ENCODE peak calls at places on chromosomes 4 and X, in ten cellular contexts. One of them, this sample, is unnamed.

GRCh38 chr4:115671581-115671980 is 558.2 kb upstream of the NDST4 start:
- DNase-seq in K562: no peak
- DNase-seq in tibial nerve: no peak
- DNase-seq in body of pancreas: no peak
- DNase-seq in thyroid gland: no peak
- DNase-seq in heart left ventricle: no peak
- DNase-seq in HepG2: peak
- DNase-seq in H54: no peak
- DNase-seq in Peyer's patch: no peak
- DNase-seq in IMR-90: no peak
- DNase-seq in this sample: no peak

GRCh38 chr4:108118505-108118904 is 50.2 kb downstream of the LEF1 start:
- DNase-seq in IMR-90: no peak
- DNase-seq in heart left ventricle: no peak
- DNase-seq in H54: no peak
- DNase-seq in K562: peak
- DNase-seq in Peyer's patch: no peak
- DNase-seq in HepG2: peak
- DNase-seq in tibial nerve: no peak
- DNase-seq in body of pancreas: peak
- DNase-seq in thyroid gland: no peak
- DNase-seq in this sample: no peak

GRCh38 chrX:15425024-15425423 is 40.8 kb upstream of the VEGFD start:
- DNase-seq in K562: no peak
- DNase-seq in tibial nerve: no peak
- DNase-seq in body of pancreas: no peak
- DNase-seq in heart left ventricle: no peak
- DNase-seq in Peyer's patch: no peak
- DNase-seq in H54: no peak
- DNase-seq in HepG2: no peak
- DNase-seq in thyroid gland: no peak
- DNase-seq in IMR-90: no peak
- DNase-seq in this sample: no peak

GRCh38 chr4:68630371-68630770 is 40.1 kb downstream of the UGT2B15 start:
- DNase-seq in thyroid gland: no peak
- DNase-seq in body of pancreas: no peak
- DNase-seq in K562: no peak
- DNase-seq in heart left ventricle: no peak
- DNase-seq in H54: no peak
- DNase-seq in Peyer's patch: no peak
- DNase-seq in tibial nerve: no peak
- DNase-seq in IMR-90: no peak
- DNase-seq in HepG2: no peak
- DNase-seq in this sample: no peak

GRCh38 chr4:147453561-147454141 is 27.2 kb upstream of the EDNRA start:
- DNase-seq in Peyer's patch: no peak
- DNase-seq in tibial nerve: no peak
- DNase-seq in HepG2: no peak
- DNase-seq in IMR-90: peak
- DNase-seq in K562: peak
- DNase-seq in H54: no peak
- DNase-seq in heart left ventricle: no peak
- DNase-seq in body of pancreas: no peak
- DNase-seq in thyroid gland: no peak
- DNase-seq in this sample: no peak

GRCh38 chr4:30619679-30620078 is 100.5 kb upstream of the PCDH7 start:
- DNase-seq in thyroid gland: no peak
- DNase-seq in K562: no peak
- DNase-seq in body of pancreas: no peak
- DNase-seq in H54: no peak
- DNase-seq in heart left ventricle: no peak
- DNase-seq in tibial nerve: no peak
- DNase-seq in HepG2: no peak
- DNase-seq in IMR-90: no peak
- DNase-seq in Peyer's patch: no peak
- DNase-seq in this sample: no peak

GRCh38 chrX:21806691-21807090 is 32.7 kb upstream of the MBTPS2 start:
- DNase-seq in K562: no peak
- DNase-seq in IMR-90: peak
- DNase-seq in HepG2: no peak
- DNase-seq in heart left ventricle: no peak
- DNase-seq in tibial nerve: no peak
- DNase-seq in body of pancreas: no peak
- DNase-seq in thyroid gland: no peak
- DNase-seq in Peyer's patch: no peak
- DNase-seq in H54: no peak
- DNase-seq in this sample: no peak

GRCh38 chr4:110196206-110196870 is 2.1 kb downstream of the ELOVL6 start:
- DNase-seq in IMR-90: peak
- DNase-seq in Peyer's patch: peak
- DNase-seq in K562: peak
- DNase-seq in thyroid gland: peak
- DNase-seq in body of pancreas: peak
- DNase-seq in heart left ventricle: peak
- DNase-seq in HepG2: peak
- DNase-seq in H54: peak
- DNase-seq in tibial nerve: no peak
- DNase-seq in this sample: peak

GRCh38 chr4:3436048-3436797 is 5.5 kb upstream of the HGFAC start:
- DNase-seq in IMR-90: no peak
- DNase-seq in H54: no peak
- DNase-seq in Peyer's patch: no peak
- DNase-seq in heart left ventricle: peak
- DNase-seq in thyroid gland: no peak
- DNase-seq in K562: no peak
- DNase-seq in HepG2: no peak
- DNase-seq in body of pancreas: no peak
- DNase-seq in tibial nerve: no peak
- DNase-seq in this sample: no peak

GRCh38 chrX:48306175-48306574 is 50.3 kb downstream of the SSX3 start:
- DNase-seq in heart left ventricle: no peak
- DNase-seq in K562: peak
- DNase-seq in H54: no peak
- DNase-seq in thyroid gland: no peak
- DNase-seq in Peyer's patch: no peak
- DNase-seq in body of pancreas: no peak
- DNase-seq in HepG2: no peak
- DNase-seq in tibial nerve: no peak
- DNase-seq in IMR-90: no peak
- DNase-seq in this sample: no peak

GRCh38 chr4:169492436-169493163 is 119.8 kb downstream of the NEK1 start:
- DNase-seq in IMR-90: peak
- DNase-seq in K562: peak
- DNase-seq in H54: no peak
- DNase-seq in thyroid gland: peak
- DNase-seq in body of pancreas: peak
- DNase-seq in Peyer's patch: no peak
- DNase-seq in tibial nerve: no peak
- DNase-seq in heart left ventricle: no peak
- DNase-seq in HepG2: peak
- DNase-seq in this sample: no peak

GRCh38 chr4:1504786-1505500 is 98.7 kb upstream of the NKX1-1 start:
- DNase-seq in K562: no peak
- DNase-seq in HepG2: no peak
- DNase-seq in body of pancreas: no peak
- DNase-seq in tibial nerve: no peak
- DNase-seq in heart left ventricle: no peak
- DNase-seq in H54: no peak
- DNase-seq in IMR-90: no peak
- DNase-seq in Peyer's patch: no peak
- DNase-seq in thyroid gland: no peak
- DNase-seq in this sample: peak
- TF ChIP-seq POLR2A in K562: no peak
- TF ChIP-seq POLR2A in HepG2: no peak
- TF ChIP-seq POLR2A in body of pancreas: no peak
- TF ChIP-seq POLR2A in tibial nerve: no peak
- TF ChIP-seq POLR2A in heart left ventricle: no peak
- TF ChIP-seq POLR2A in H54: no peak
- TF ChIP-seq POLR2A in IMR-90: no peak
- TF ChIP-seq POLR2A in Peyer's patch: no peak
- TF ChIP-seq POLR2A in thyroid gland: no peak
- TF ChIP-seq POLR2A in this sample: no peak

GRCh38 chrX:19176901-19177630 is 54.8 kb upstream of the ADGRG2 start:
- DNase-seq in IMR-90: no peak
- DNase-seq in HepG2: no peak
- DNase-seq in H54: no peak
- DNase-seq in Peyer's patch: no peak
- DNase-seq in K562: no peak
- DNase-seq in body of pancreas: no peak
- DNase-seq in heart left ventricle: no peak
- DNase-seq in thyroid gland: no peak
- DNase-seq in tibial nerve: no peak
- DNase-seq in this sample: no peak
- TF ChIP-seq POLR2A in IMR-90: no peak
- TF ChIP-seq POLR2A in HepG2: no peak
- TF ChIP-seq POLR2A in H54: no peak
- TF ChIP-seq POLR2A in Peyer's patch: no peak
- TF ChIP-seq POLR2A in K562: no peak
- TF ChIP-seq POLR2A in body of pancreas: no peak
- TF ChIP-seq POLR2A in heart left ventricle: no peak
- TF ChIP-seq POLR2A in thyroid gland: no peak
- TF ChIP-seq POLR2A in tibial nerve: no peak
- TF ChIP-seq POLR2A in this sample: no peak

GRCh38 chrX:68717663-68718442 is 70.4 kb downstream of the STARD8 start:
- DNase-seq in HepG2: no peak
- DNase-seq in tibial nerve: no peak
- DNase-seq in thyroid gland: no peak
- DNase-seq in IMR-90: no peak
- DNase-seq in Peyer's patch: no peak
- DNase-seq in H54: no peak
- DNase-seq in K562: no peak
- DNase-seq in heart left ventricle: no peak
- DNase-seq in body of pancreas: no peak
- DNase-seq in this sample: no peak

GRCh38 chrX:68717196-68717595 is 69.7 kb downstream of the STARD8 start:
- DNase-seq in H54: no peak
- DNase-seq in IMR-90: no peak
- DNase-seq in tibial nerve: no peak
- DNase-seq in thyroid gland: no peak
- DNase-seq in heart left ventricle: no peak
- DNase-seq in K562: no peak
- DNase-seq in Peyer's patch: no peak
- DNase-seq in body of pancreas: no peak
- DNase-seq in HepG2: no peak
- DNase-seq in this sample: no peak

GRCh38 chrX:68719904-68720614 is 72.6 kb downstream of the STARD8 start:
- DNase-seq in K562: peak
- DNase-seq in thyroid gland: no peak
- DNase-seq in H54: no peak
- DNase-seq in heart left ventricle: no peak
- DNase-seq in body of pancreas: no peak
- DNase-seq in tibial nerve: no peak
- DNase-seq in IMR-90: no peak
- DNase-seq in Peyer's patch: no peak
- DNase-seq in HepG2: peak
- DNase-seq in this sample: peak

GRCh38 chrX:68719181-68719903 is 71.9 kb downstream of the STARD8 start:
- DNase-seq in HepG2: no peak
- DNase-seq in IMR-90: no peak
- DNase-seq in body of pancreas: no peak
- DNase-seq in tibial nerve: no peak
- DNase-seq in H54: no peak
- DNase-seq in thyroid gland: no peak
- DNase-seq in K562: no peak
- DNase-seq in Peyer's patch: no peak
- DNase-seq in heart left ventricle: no peak
- DNase-seq in this sample: no peak

GRCh38 chrX:68718443-68718820 is 71.0 kb downstream of the STARD8 start:
- DNase-seq in tibial nerve: no peak
- DNase-seq in H54: no peak
- DNase-seq in body of pancreas: no peak
- DNase-seq in K562: no peak
- DNase-seq in thyroid gland: no peak
- DNase-seq in Peyer's patch: no peak
- DNase-seq in HepG2: no peak
- DNase-seq in heart left ventricle: no peak
- DNase-seq in IMR-90: no peak
- DNase-seq in this sample: peak
- TF ChIP-seq POLR2A in tibial nerve: no peak
- TF ChIP-seq POLR2A in H54: no peak
- TF ChIP-seq POLR2A in body of pancreas: no peak
- TF ChIP-seq POLR2A in K562: no peak
- TF ChIP-seq POLR2A in thyroid gland: no peak
- TF ChIP-seq POLR2A in Peyer's patch: no peak
- TF ChIP-seq POLR2A in HepG2: no peak
- TF ChIP-seq POLR2A in heart left ventricle: no peak
- TF ChIP-seq POLR2A in IMR-90: no peak
- TF ChIP-seq POLR2A in this sample: no peak

GRCh38 chr4:87527446-87528240 is 1.5 kb downstream of the SPARCL1 start:
- DNase-seq in thyroid gland: peak
- DNase-seq in HepG2: no peak
- DNase-seq in tibial nerve: no peak
- DNase-seq in Peyer's patch: no peak
- DNase-seq in IMR-90: no peak
- DNase-seq in K562: no peak
- DNase-seq in H54: no peak
- DNase-seq in heart left ventricle: no peak
- DNase-seq in body of pancreas: peak
- DNase-seq in this sample: peak

GRCh38 chr4:87523307-87523706 is 5.9 kb downstream of the SPARCL1 start:
- DNase-seq in thyroid gland: no peak
- DNase-seq in K562: no peak
- DNase-seq in HepG2: no peak
- DNase-seq in heart left ventricle: no peak
- DNase-seq in tibial nerve: no peak
- DNase-seq in Peyer's patch: no peak
- DNase-seq in IMR-90: no peak
- DNase-seq in body of pancreas: no peak
- DNase-seq in H54: no peak
- DNase-seq in this sample: no peak

GRCh38 chr4:87524456-87524855 is 4.7 kb downstream of the SPARCL1 start:
- DNase-seq in tibial nerve: no peak
- DNase-seq in Peyer's patch: no peak
- DNase-seq in IMR-90: peak
- DNase-seq in thyroid gland: no peak
- DNase-seq in H54: no peak
- DNase-seq in K562: no peak
- DNase-seq in HepG2: no peak
- DNase-seq in body of pancreas: no peak
- DNase-seq in heart left ventricle: no peak
- DNase-seq in this sample: no peak

GRCh38 chr4:87529187-87529586 is at the start of gene SPARCL1:
- DNase-seq in H54: no peak
- DNase-seq in K562: no peak
- DNase-seq in body of pancreas: no peak
- DNase-seq in tibial nerve: no peak
- DNase-seq in thyroid gland: peak
- DNase-seq in heart left ventricle: no peak
- DNase-seq in Peyer's patch: no peak
- DNase-seq in IMR-90: no peak
- DNase-seq in HepG2: no peak
- DNase-seq in this sample: peak

DNA sequence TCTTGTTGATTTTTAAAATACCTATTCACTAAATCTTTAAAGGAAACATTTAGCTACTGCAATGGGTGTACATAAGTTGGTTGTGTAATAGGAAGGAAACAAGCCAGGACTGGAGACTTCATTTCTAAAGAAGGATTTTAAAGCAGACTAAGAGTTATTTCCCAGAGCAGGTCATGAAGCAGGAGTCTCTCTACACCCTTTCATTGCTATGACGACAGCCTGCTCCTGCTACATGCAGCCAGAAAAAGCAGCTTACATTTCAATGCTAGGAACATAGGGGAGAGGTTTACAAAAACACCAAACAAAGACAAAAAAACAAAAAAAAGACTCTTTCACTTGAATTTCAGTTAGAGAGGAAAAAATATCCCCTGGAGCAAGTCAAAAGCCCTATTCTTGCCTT is 3.5 kb downstream of the SPARCL1 start:
- DNase-seq in H54: no peak
- DNase-seq in IMR-90: peak
- DNase-seq in thyroid gland: no peak
- DNase-seq in Peyer's patch: no peak
- DNase-seq in tibial nerve: no peak
- DNase-seq in HepG2: no peak
- DNase-seq in heart left ventricle: no peak
- DNase-seq in body of pancreas: no peak
- DNase-seq in K562: no peak
- DNase-seq in this sample: peak
- TF ChIP-seq POLR2A in H54: no peak
- TF ChIP-seq POLR2A in IMR-90: no peak
- TF ChIP-seq POLR2A in thyroid gland: no peak
- TF ChIP-seq POLR2A in Peyer's patch: no peak
- TF ChIP-seq POLR2A in tibial nerve: peak
- TF ChIP-seq POLR2A in HepG2: no peak
- TF ChIP-seq POLR2A in heart left ventricle: no peak
- TF ChIP-seq POLR2A in body of pancreas: no peak
- TF ChIP-seq POLR2A in K562: no peak
- TF ChIP-seq POLR2A in this sample: peak